ENCODE peak calls at places on chromosomes 5 and 9, in five cellular contexts. R is sciatic nerve, A is right cardiac atrium, N is NCI-H2171 treated with DMSO at 0.1 percent for 48 hours, P is LHCN-M2. G is an unnamed sample.

GRCh38 chr9:121720311-121720991 is 69.0 kb downstream of the DAB2IP start:
- DNase-seq in R (no peak), A (peak; percentile 41), N (no peak), P (no peak), G (no peak)

GRCh38 chr9:14277202-14277601 is 36.7 kb downstream of the NFIB start:
- DNase-seq in R (no peak), A (peak; percentile 50), N (no peak), P (peak; percentile 85), G (no peak)

GRCh38 chr5:58925627-58926545 is 343.0 kb downstream of the RAB3C start:
- DNase-seq in R (no peak), A (no peak), N (peak; percentile 3), P (no peak), G (no peak)

GRCh38 chr5:112848116-112848811 is 12.8 kb upstream of the SRP19 start:
- DNase-seq in R (no peak), A (no peak), N (peak; percentile 73), P (peak; percentile 77), G (no peak)

GRCh38 chr9:129775443-129775842 is 22.6 kb upstream of the PTGES start:
- DNase-seq in R (no peak), A (no peak), N (no peak), P (no peak), G (no peak)

GRCh38 chr5:112974901-112975300 is 1.7 kb upstream of the DCP2 start:
- DNase-seq in R (no peak), A (no peak), N (no peak), P (no peak), G (no peak)

GRCh38 chr9:131709741-131710499 is 30.0 kb downstream of the RAPGEF1 start:
- DNase-seq in R (no peak), A (no peak), N (no peak), P (peak; percentile 68), G (peak; percentile 71)

GRCh38 chr5:138964547-138965174 is 89.5 kb upstream of the LRRTM2 start:
- DNase-seq in R (no peak), A (no peak), N (no peak), P (no peak), G (no peak)

GRCh38 chr9:37037137-37037743 is 3.2 kb upstream of the PAX5 start:
- DNase-seq in R (no peak), A (no peak), N (no peak), P (no peak), G (no peak)

GRCh38 chr5:79025054-79025465 is 40.0 kb upstream of the ARSB start:
- DNase-seq in R (peak; percentile 84), A (peak; percentile 79), N (peak; percentile 60), P (peak; percentile 53), G (peak; percentile 27)